ENCODE peak calls at places on chromosomes 12 and 14, in eight cellular contexts. F is breast epithelium, A is cardiac muscle cell, P is suprapubic skin, O is heart left ventricle, I is ovary, U is adrenal gland, Y is upper lobe of right lung. D is an unnamed sample.

GRCh38 chr12:63915105-63915830 is 70.8 kb downstream of the SRGAP1 start:
- DNase-seq in F (no peak), A (no peak), P (no peak), O (no peak), I (no peak), U (peak; percentile 55), Y (no peak), D (no peak)

GRCh38 chr12:111389635-111390034 is 16.1 kb upstream of the SH2B3 start:
- DNase-seq in F (no peak), A (no peak), P (no peak), O (peak; percentile 60), I (no peak), U (no peak), Y (no peak), D (no peak)

GRCh38 chr12:62552906-62553556 is 86.4 kb downstream of the MON2 start:
- DNase-seq in F (no peak), A (no peak), P (no peak), O (no peak), I (no peak), U (no peak), Y (no peak), D (no peak)

GRCh38 chr12:123034022-123034541 is 53.6 kb downstream of the ARL6IP4 start:
- DNase-seq in F (no peak), A (no peak), P (no peak), O (no peak), I (no peak), U (no peak), Y (peak; percentile 53), D (no peak)

GRCh38 chr12:131916306-131917138 is 12.6 kb upstream of the PUS1 start:
- DNase-seq in F (no peak), A (no peak), P (no peak), O (peak; percentile 53), I (no peak), U (no peak), Y (peak; percentile 61), D (no peak)

GRCh38 chr12:80412343-80412953 is 31.6 kb upstream of the PTPRQ start:
- DNase-seq in F (no peak), A (peak; percentile 81), P (no peak), O (no peak), I (no peak), U (peak; percentile 2), Y (no peak), D (no peak)

GRCh38 chr12:49327368-49327767 is 4.3 kb downstream of the TROAP start:
- DNase-seq in F (no peak), A (no peak), P (peak; percentile 26), O (no peak), I (no peak), U (no peak), Y (peak; percentile 5), D (no peak)

GRCh38 chr12:76144253-76144564 is 59.7 kb upstream of the NAP1L1 start:
- DNase-seq in F (no peak), A (peak; percentile 76), P (no peak), O (no peak), I (no peak), U (peak; percentile 19), Y (no peak), D (no peak)

GRCh38 chr12:117850048-117850447 is 118.7 kb downstream of the KSR2 start:
- DNase-seq in F (no peak), A (peak; percentile 66), P (no peak), O (no peak), I (no peak), U (peak; percentile 21), Y (no peak), D (peak; percentile 49)

GRCh38 chr12:95624544-95624943 is 73.3 kb upstream of the USP44 start:
- DNase-seq in F (no peak), A (no peak), P (no peak), O (no peak), I (no peak), U (no peak), Y (no peak), D (no peak)

GRCh38 chr14:93946506-93947170 is 19.5 kb downstream of the FAM181A start:
- DNase-seq in F (no peak), A (no peak), P (no peak), O (no peak), I (no peak), U (no peak), Y (no peak), D (no peak)

GRCh38 chr12:18700254-18700653 is 37.6 kb downstream of the PLCZ1 start:
- DNase-seq in F (no peak), A (no peak), P (no peak), O (no peak), I (peak; percentile 46), U (peak; percentile 67), Y (no peak), D (no peak)

GRCh38 chr12:64674367-64674922 is 64.2 kb downstream of the RASSF3 start:
- DNase-seq in F (no peak), A (no peak), P (no peak), O (no peak), I (no peak), U (no peak), Y (no peak), D (no peak)

GRCh38 chr12:103093499-103094106 is 136.1 kb downstream of the ASCL1 start:
- DNase-seq in F (no peak), A (no peak), P (no peak), O (no peak), I (no peak), U (no peak), Y (no peak), D (no peak)

GRCh38 chr14:104297721-104298401 is 159.5 kb downstream of the KIF26A start:
- DNase-seq in F (no peak), A (no peak), P (no peak), O (peak; percentile 52), I (no peak), U (no peak), Y (peak; percentile 53), D (no peak)

GRCh38 chr14:99551034-99551922 is 52.7 kb downstream of the CCDC85C start:
- DNase-seq in F (no peak), A (no peak), P (no peak), O (no peak), I (no peak), U (no peak), Y (no peak), D (no peak)

DNA sequence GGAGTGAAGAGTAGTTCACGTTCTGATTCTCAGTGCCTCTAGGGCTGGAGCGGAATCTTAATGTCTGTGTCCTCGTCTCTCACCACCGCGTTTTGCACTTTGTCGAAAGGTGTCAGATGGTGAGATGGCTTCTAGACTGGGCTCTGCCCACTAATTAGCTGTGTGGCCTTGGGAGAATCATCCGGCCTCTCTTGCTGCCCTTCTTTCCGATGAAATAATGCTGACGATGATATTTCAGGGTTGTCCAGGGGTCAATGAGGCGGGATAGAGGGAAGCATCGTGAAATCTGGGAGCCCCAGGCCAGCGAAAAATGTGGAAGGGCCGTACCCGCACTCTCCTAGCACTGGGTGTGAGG is 805 bp upstream of the GALNT16 start:
- DNase-seq in F (no peak), A (no peak), P (no peak), O (no peak), I (no peak), U (no peak), Y (no peak), D (no peak)
- H3K27me3 ChIP-seq in F (peaks cover 13% of the 10 kb centered on the region), A (peaks cover 32% of the 10 kb centered on the region), P (peaks cover 62% of the 10 kb centered on the region), O (no peaks in the 10 kb centered on the region), I (no peaks in the 10 kb centered on the region), U (no peaks in the 10 kb centered on the region), Y (peaks cover 34% of the 10 kb centered on the region), D (no peaks in the 10 kb centered on the region)

DNA sequence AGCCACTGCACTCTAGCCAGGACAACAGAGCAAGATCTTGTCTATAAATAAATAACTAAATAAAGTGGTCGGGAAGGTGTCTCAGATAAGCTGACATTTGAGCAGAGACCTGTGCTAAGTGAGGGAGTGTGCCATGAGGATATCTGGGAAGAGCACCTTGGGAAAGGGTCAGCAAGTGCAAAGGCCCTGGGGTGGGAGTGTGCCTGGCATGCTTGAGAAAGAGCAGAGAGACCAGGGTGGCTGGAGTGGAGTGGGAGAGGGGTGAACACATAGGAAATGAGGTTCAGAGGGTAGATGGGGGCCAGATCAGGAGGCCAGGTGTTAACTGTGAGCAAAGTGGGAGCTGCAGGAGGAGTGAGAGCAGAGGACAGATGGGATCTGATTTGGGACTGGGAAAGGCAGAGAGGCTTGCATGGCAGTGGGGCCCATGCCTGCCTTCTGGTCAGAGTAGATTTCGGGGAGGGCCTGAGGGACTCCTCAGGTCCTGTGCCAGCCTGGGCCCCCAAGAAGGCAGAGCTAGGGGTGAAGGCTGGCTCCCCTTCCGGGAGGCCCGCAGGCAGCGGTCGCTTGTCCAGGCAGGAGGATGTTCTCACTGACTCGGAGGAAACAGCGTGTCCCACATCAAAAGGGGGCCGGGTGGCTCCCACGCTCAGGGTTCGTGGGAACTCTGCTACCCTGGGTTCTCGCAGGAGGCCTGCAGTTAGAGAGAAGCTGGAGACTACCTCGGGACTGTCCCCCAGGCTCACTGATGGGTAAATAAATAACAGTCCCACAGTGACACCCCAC is 32.6 kb downstream of the DTX1 start:
- DNase-seq in F (no peak), A (no peak), P (no peak), O (no peak), I (no peak), U (no peak), Y (no peak), D (no peak)
- H3K27ac ChIP-seq in F (no peak overlapping the region), A (no peak overlapping the region), P (no peak overlapping the region), O (no peak overlapping the region), I (no peak overlapping the region), U (no peak overlapping the region), Y (no peak overlapping the region), D (no peak overlapping the region)

DNA sequence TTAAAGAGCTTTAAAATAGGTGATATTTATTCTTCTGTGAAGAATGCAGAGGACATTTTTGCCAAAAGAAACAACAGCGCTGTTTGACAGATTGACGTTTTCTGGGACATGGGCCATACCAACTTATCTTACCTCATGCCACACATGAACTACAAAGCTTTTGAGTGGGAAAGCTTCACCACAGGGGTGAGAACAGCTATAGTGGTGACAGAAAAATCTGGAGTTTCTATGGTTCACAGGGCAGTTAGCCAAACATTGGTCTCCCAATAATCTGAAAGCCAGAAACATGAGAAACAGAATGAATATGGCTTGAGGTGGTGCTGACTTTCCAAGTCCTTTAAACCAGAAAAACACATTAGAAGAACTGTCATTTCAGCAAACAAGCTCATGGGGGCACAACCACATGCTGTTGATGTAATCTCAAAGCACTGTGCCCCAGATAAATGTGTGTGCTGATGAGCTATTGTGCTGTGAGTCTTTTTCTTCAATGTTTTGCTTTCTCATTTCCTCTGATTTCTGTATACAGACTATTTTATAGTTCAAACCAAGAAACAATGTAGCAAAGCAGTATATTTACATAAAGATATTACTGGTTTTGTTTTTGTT is 905.4 kb downstream of the SLC16A7 start:
- DNase-seq in F (no peak), A (peak; percentile 44), P (no peak), O (no peak), I (no peak), U (no peak), Y (no peak), D (no peak)
- TF ChIP-seq CTCF in F (no peak), A (no peak), P (no peak), O (no peak), I (no peak), U (no peak), Y (no peak), D (no peak)

DNA sequence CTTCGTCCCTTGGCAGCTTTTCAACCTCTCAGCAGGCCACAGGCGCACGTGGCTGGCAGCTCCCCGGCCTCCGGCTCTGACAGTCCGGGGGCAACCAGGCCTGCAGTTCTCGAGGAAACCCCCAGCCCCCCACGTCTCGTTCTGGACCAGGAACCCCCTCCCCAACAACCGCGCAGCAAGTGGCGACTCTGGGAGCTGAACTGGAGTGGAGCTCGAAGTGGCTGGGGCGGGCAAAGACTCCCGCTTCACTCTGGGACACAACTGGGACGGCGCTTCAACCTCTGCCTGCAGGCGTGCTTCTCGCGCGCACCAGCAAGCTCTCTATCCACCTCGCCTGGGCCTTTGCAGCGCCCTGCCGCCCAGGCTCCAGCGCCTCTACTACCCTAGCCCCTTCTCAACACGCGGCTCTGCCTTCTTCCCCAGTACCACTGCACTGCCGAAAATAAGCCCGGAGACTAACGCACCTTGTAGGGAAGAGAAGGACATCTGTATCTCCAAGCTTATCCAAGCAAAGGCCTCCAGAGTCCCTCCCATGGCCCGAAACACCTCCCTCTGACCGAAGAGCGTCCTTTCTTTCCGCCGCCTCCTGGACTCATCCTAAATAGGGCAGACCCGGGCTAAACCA is 2.4 kb upstream of the NKX2-1 start:
- DNase-seq in F (no peak), A (no peak), P (no peak), O (no peak), I (no peak), U (no peak), Y (peak; percentile 69), D (no peak)
- H3K27me3 ChIP-seq in F (peaks cover 100% of the 10 kb centered on the region), A (peaks cover 100% of the 10 kb centered on the region), P (peaks cover 100% of the 10 kb centered on the region), O (peaks cover 68% of the 10 kb centered on the region), I (peaks cover 3% of the 10 kb centered on the region), U (peaks cover 94% of the 10 kb centered on the region), Y (peaks cover 94% of the 10 kb centered on the region), D (peaks cover 100% of the 10 kb centered on the region)

D was measured in dorsolateral prefrontal cortex.